ENCODE peak calls at places on chromosomes 13 and 19, in seven cellular contexts. Z is CD8-positive, alpha-beta T cell; W is cardiac fibroblast; F is heart right ventricle; V is endodermal cell; G is GM13977; T is cardiac muscle cell. B is an unnamed sample.

GRCh38 chr13:113220141-113220598 is 10.8 kb downstream of the CUL4A start:
- DNase-seq in Z (no peak), W (no peak), F (peak; percentile 47), V (peak; percentile 42), G (no peak), T (no peak), B (no peak)

GRCh38 chr13:44388427-44388826 is 14.8 kb downstream of the SERP2 start:
- DNase-seq in Z (no peak), W (no peak), F (no peak), V (peak; percentile 84), G (no peak), T (peak; percentile 89), B (peak; percentile 83)

GRCh38 chr19:996051-996838 is 4.0 kb upstream of the GRIN3B start:
- DNase-seq in Z (peak; percentile 45), W (peak; percentile 67), F (no peak), V (peak; percentile 74), G (peak; percentile 85), T (no peak), B (peak; percentile 53)

GRCh38 chr19:52343548-52343947 is 7.5 kb downstream of the ZNF610 start:
- DNase-seq in Z (peak; percentile 24), W (peak; percentile 51), F (peak; percentile 19), V (peak; percentile 91), G (no peak), T (peak; percentile 98), B (peak; percentile 66)

GRCh38 chr13:40974460-40975407 is 44.4 kb downstream of the ELF1 start:
- DNase-seq in Z (no peak), W (peak; percentile 61), F (no peak), V (peak; percentile 64), G (no peak), T (peak; percentile 65), B (no peak)

GRCh38 chr13:30119476-30119875 is 187.9 kb downstream of the KATNAL1 start:
- DNase-seq in Z (peak; percentile 16), W (peak; percentile 65), F (no peak), V (no peak), G (no peak), T (no peak), B (no peak)

GRCh38 chr13:20847298-20847697 is 55.2 kb downstream of the XPO4 start:
- DNase-seq in Z (no peak), W (peak; percentile 43), F (no peak), V (no peak), G (no peak), T (peak; percentile 86), B (no peak)

GRCh38 chr13:33637978-33638743 is 179.8 kb upstream of the RFC3 start:
- DNase-seq in Z (no peak), W (peak; percentile 87), F (no peak), V (no peak), G (no peak), T (no peak), B (no peak)

GRCh38 chr13:97786510-97786909 is 167.0 kb upstream of the IPO5 start:
- DNase-seq in Z (no peak), W (no peak), F (no peak), V (no peak), G (no peak), T (no peak), B (no peak)

GRCh38 chr19:31316201-31316951 is 32.9 kb downstream of the TSHZ3 start:
- DNase-seq in Z (no peak), W (peak; percentile 79), F (no peak), V (peak; percentile 47), G (no peak), T (no peak), B (no peak)

GRCh38 chr13:106083620-106084350 is 451.7 kb downstream of the EFNB2 start:
- DNase-seq in Z (no peak), W (peak; percentile 78), F (no peak), V (peak; percentile 75), G (peak; percentile 13), T (peak; percentile 31), B (no peak)

GRCh38 chr13:62302341-62302740 is 886.7 kb upstream of the PCDH20 start:
- DNase-seq in Z (no peak), W (no peak), F (no peak), V (no peak), G (no peak), T (no peak), B (no peak)

GRCh38 chr13:35210234-35210633 is 266.3 kb downstream of the MAB21L1 start:
- DNase-seq in Z (no peak), W (peak; percentile 35), F (no peak), V (no peak), G (no peak), T (no peak), B (no peak)

GRCh38 chr19:14383898-14384669 is 2.8 kb downstream of the ADGRE5 start:
- DNase-seq in Z (peak; percentile 53), W (peak; percentile 61), F (no peak), V (no peak), G (peak; percentile 71), T (no peak), B (no peak)

GRCh38 chr13:83780201-83780600 is 102.1 kb downstream of the SLITRK1 start:
- DNase-seq in Z (no peak), W (peak; percentile 45), F (no peak), V (peak; percentile 64), G (no peak), T (peak; percentile 2), B (no peak)
- TF ChIP-seq CTCF in Z (no peak), W (peak; percentile 52), F (no peak), V (peak; percentile 76), G (peak; percentile 50), T (peak; percentile 62), B (peak; percentile 71)

GRCh38 chr13:75255653-75256052 is 226.3 kb downstream of the TBC1D4 start:
- DNase-seq in Z (no peak), W (no peak), F (no peak), V (no peak), G (no peak), T (no peak), B (no peak)
- TF ChIP-seq CTCF in Z (no peak), W (no peak), F (no peak), V (no peak), G (no peak), T (no peak), B (no peak)

DNA sequence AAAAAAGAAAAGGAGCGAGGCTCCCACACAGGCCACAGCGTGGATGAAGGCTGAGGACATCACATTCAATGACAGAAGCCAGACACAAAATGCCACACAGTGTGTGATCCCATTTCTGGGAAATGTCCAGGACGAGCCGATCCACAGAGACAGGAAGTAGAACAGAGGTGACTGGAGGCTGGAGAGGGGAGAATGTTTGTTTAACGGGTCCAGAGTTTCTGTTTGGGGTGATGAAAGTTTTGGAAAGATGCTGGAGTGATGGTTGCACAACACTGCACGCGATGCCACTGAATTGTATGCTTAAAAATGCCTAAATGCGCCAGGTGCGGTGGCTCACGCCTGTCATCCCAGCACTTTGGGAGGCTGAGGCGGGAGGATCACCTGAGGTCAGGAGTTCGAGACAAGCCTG is 650 bp upstream of the FUT5 start:
- DNase-seq in Z (no peak), W (no peak), F (no peak), V (no peak), G (no peak), T (no peak), B (no peak)
- TF ChIP-seq CTCF in Z (no peak), W (no peak), F (no peak), V (no peak), G (no peak), T (no peak), B (no peak)

GRCh38 chr13:60139272-60139671 is 24.5 kb downstream of the DIAPH3 start:
- DNase-seq in Z (no peak), W (peak; percentile 51), F (no peak), V (no peak), G (no peak), T (no peak), B (no peak)
- TF ChIP-seq CTCF in Z (no peak), W (no peak), F (no peak), V (no peak), G (no peak), T (no peak), B (no peak)

DNA sequence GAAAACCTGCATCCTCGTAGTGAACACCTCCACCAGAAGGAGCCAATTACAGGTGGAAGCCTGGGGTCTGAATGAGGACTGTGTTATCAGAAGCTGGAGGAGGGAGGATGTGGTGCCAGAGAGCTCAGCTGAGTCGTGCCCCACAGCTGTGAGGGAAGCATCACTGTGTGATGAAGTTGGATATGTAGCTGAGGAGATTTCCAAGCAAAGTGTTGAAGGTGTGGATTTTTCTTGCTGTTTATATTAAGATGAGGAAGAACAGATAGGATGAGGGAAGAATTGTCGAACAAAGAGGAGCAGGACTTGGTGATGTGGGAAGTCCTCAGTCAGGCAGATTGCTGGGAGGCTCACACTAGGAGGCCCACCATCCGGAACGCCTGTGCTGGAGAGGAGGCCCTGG is 4.4 kb downstream of the RAB20 start:
- DNase-seq in Z (no peak), W (no peak), F (no peak), V (no peak), G (no peak), T (no peak), B (no peak)
- TF ChIP-seq CTCF in Z (no peak), W (no peak), F (no peak), V (no peak), G (no peak), T (no peak), B (no peak)

GRCh38 chr19:18464646-18465045 is 26.7 kb upstream of the ISYNA1 start:
- DNase-seq in Z (no peak), W (peak; percentile 81), F (peak; percentile 76), V (no peak), G (no peak), T (no peak), B (no peak)
- TF ChIP-seq CTCF in Z (no peak), W (no peak), F (no peak), V (no peak), G (no peak), T (no peak), B (no peak)

DNA sequence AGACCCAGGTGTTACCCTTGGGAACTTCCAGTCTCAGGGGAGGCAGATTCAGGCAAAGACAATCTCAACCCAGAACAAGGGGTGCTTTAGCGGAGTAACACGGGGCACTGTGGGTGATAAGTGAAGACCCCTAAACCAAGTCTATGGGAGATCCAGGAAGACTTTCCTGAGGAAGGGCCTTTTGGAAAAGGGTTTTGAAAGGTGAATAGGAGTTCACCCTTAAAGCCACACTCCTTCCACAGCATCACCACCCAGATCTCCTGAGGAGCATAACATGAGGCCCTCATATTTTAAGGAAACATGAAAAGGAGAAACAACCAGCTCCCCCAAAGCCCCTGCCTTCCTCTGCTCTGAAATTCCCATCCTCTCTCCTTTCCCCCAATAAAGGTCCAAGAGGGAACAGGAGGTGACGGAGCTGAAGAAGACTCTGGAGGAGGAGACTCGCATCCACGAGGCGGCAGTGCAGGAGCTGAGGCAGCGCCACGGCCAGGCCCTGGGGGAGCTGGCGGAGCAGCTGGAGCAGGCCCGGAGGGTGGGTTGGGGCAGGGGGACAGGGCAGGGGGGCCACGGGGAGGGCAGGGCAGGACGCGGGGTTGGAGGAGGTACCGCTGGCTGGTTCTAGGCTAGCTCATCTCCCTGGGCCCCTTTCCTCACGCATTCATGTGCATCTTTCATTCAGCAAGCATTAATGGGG is 52.7 kb downstream of the KCNC3 start:
- DNase-seq in Z (no peak), W (no peak), F (no peak), V (no peak), G (no peak), T (no peak), B (no peak)
- TF ChIP-seq CTCF in Z (no peak), W (no peak), F (no peak), V (no peak), G (no peak), T (no peak), B (no peak)